ENCODE peak calls at places on chromosomes 13 and 19, in ten cellular contexts. J is breast epithelium, Z is heart right ventricle, E is cardiac muscle cell, Q is prostate gland, C is upper lobe of right lung, N is ovary, F is endodermal cell, Y is Peyer's patch, D is colonic mucosa. A is an unnamed sample. For H3K4me1, the result is how much of the 10 kb centered on the place peaks cover.

GRCh38 chr13:103277959-103278673 is 211.9 kb upstream of the SLC10A2 start:
- DNase-seq in J (no peak), Z (no peak), E (no peak), Q (no peak), C (no peak), N (no peak), F (no peak), Y (no peak), D (no peak), A (no peak)

GRCh38 chr13:33561627-33562026 is 256.3 kb upstream of the RFC3 start:
- DNase-seq in J (no peak), Z (no peak), E (no peak), Q (no peak), C (no peak), N (no peak), F (no peak), Y (no peak), D (no peak), A (no peak)

GRCh38 chr19:42466521-42467436 is 24.0 kb upstream of the CXCL17 start:
- DNase-seq in J (no peak), Z (no peak), E (no peak), Q (no peak), C (no peak), N (no peak), F (no peak), Y (no peak), D (no peak), A (no peak)

GRCh38 chr19:58356236-58356970 is 3.1 kb upstream of the A1BG start:
- DNase-seq in J (no peak), Z (no peak), E (no peak), Q (no peak), C (no peak), N (no peak), F (peak), Y (no peak), D (no peak), A (no peak)

GRCh38 chr13:75541287-75541686 is 3.6 kb upstream of the COMMD6 start:
- DNase-seq in J (no peak), Z (no peak), E (no peak), Q (no peak), C (no peak), N (no peak), F (no peak), Y (no peak), D (no peak), A (no peak)

GRCh38 chr13:109610517-109610916 is 175.9 kb downstream of the IRS2 start:
- DNase-seq in J (no peak), Z (peak), E (peak), Q (no peak), C (peak), N (peak), F (peak), Y (peak), D (peak), A (no peak)

GRCh38 chr19:19062454-19063182 is 1.2 kb upstream of the SLC25A42 start:
- DNase-seq in J (no peak), Z (no peak), E (no peak), Q (no peak), C (no peak), N (no peak), F (no peak), Y (no peak), D (no peak), A (no peak)

GRCh38 chr19:15337202-15337601 is 4.9 kb upstream of the BRD4 start:
- DNase-seq in J (no peak), Z (no peak), E (no peak), Q (no peak), C (no peak), N (no peak), F (no peak), Y (no peak), D (no peak), A (no peak)

GRCh38 chr19:42363614-42364346 is 26.3 kb downstream of the CNFN start:
- DNase-seq in J (no peak), Z (no peak), E (no peak), Q (no peak), C (no peak), N (no peak), F (no peak), Y (no peak), D (no peak), A (no peak)

GRCh38 chr13:43874512-43875092 is 4.9 kb downstream of the CCDC122 start:
- DNase-seq in J (no peak), Z (no peak), E (peak), Q (no peak), C (no peak), N (no peak), F (no peak), Y (no peak), D (no peak), A (no peak)

GRCh38 chr19:3407556-3408516 is 41.5 kb downstream of the NFIC start:
- DNase-seq in J (no peak), Z (peak), E (no peak), Q (peak), C (no peak), N (peak), F (no peak), Y (no peak), D (no peak), A (peak)

GRCh38 chr13:26785845-26786630 is 25.5 kb upstream of the GPR12 start:
- DNase-seq in J (no peak), Z (peak), E (no peak), Q (no peak), C (no peak), N (no peak), F (peak), Y (no peak), D (peak), A (peak)

GRCh38 chr19:29514525-29515232 is 11.1 kb upstream of the VSTM2B start:
- DNase-seq in J (no peak), Z (no peak), E (no peak), Q (no peak), C (no peak), N (no peak), F (no peak), Y (no peak), D (no peak), A (no peak)

GRCh38 chr19:8209111-8209964 is at the start of gene CERS4:
- DNase-seq in J (peak), Z (peak), E (peak), Q (peak), C (peak), N (peak), F (peak), Y (peak), D (peak), A (peak)

GRCh38 chr13:77733674-77734073 is 36.2 kb downstream of the SLAIN1 start:
- DNase-seq in J (no peak), Z (no peak), E (no peak), Q (no peak), C (no peak), N (no peak), F (no peak), Y (no peak), D (no peak), A (no peak)

GRCh38 chr19:15398501-15399233 is 19.1 kb upstream of the AKAP8 start:
- DNase-seq in J (no peak), Z (no peak), E (no peak), Q (no peak), C (no peak), N (no peak), F (peak), Y (no peak), D (no peak), A (no peak)

GRCh38 chr19:9309974-9310446 is 372 bp upstream of the ZNF699 start:
- DNase-seq in J (peak), Z (peak), E (peak), Q (peak), C (peak), N (peak), F (peak), Y (no peak), D (peak), A (peak)

GRCh38 chr19:6460099-6460884 is 700 bp upstream of the SLC25A23 start:
- DNase-seq in J (peak), Z (peak), E (peak), Q (peak), C (peak), N (peak), F (peak), Y (peak), D (peak), A (peak)

GRCh38 chr19:1126984-1127760 is 23.4 kb downstream of the GPX4 start:
- DNase-seq in J (no peak), Z (no peak), E (no peak), Q (no peak), C (no peak), N (no peak), F (no peak), Y (no peak), D (no peak), A (no peak)

GRCh38 chr19:6711605-6712004 is 8.8 kb downstream of the C3 start:
- DNase-seq in J (no peak), Z (no peak), E (no peak), Q (no peak), C (no peak), N (peak), F (no peak), Y (no peak), D (no peak), A (peak)

GRCh38 chr19:49011194-49011593 is 5.7 kb downstream of the LHB start:
- DNase-seq in J (no peak), Z (no peak), E (no peak), Q (no peak), C (no peak), N (no peak), F (no peak), Y (no peak), D (no peak), A (no peak)

GRCh38 chr13:36553501-36553900 is 120.3 kb upstream of the SERTM1 start:
- DNase-seq in J (no peak), Z (no peak), E (no peak), Q (no peak), C (no peak), N (no peak), F (no peak), Y (no peak), D (no peak), A (no peak)

GRCh38 chr13:72341904-72342303 is 385.5 kb downstream of the MZT1 start:
- DNase-seq in J (no peak), Z (no peak), E (no peak), Q (no peak), C (no peak), N (no peak), F (peak), Y (no peak), D (no peak), A (no peak)

GRCh38 chr19:49427855-49428546 is 2.8 kb downstream of the GFY start:
- DNase-seq in J (no peak), Z (no peak), E (no peak), Q (no peak), C (no peak), N (no peak), F (peak), Y (no peak), D (no peak), A (no peak)

GRCh38 chr19:16891696-16892382 is 3.0 kb downstream of the F2RL3 start:
- DNase-seq in J (no peak), Z (no peak), E (no peak), Q (no peak), C (no peak), N (no peak), F (no peak), Y (no peak), D (no peak), A (no peak)

GRCh38 chr19:16889429-16889882 is 657 bp downstream of the F2RL3 start:
- DNase-seq in J (no peak), Z (peak), E (no peak), Q (peak), C (no peak), N (no peak), F (no peak), Y (no peak), D (no peak), A (no peak)

GRCh38 chr19:16888629-16889371 is at the start of gene F2RL3:
- DNase-seq in J (no peak), Z (peak), E (peak), Q (no peak), C (peak), N (peak), F (no peak), Y (peak), D (peak), A (no peak)

GRCh38 chr19:16890461-16891184 is 1.8 kb downstream of the F2RL3 start:
- DNase-seq in J (no peak), Z (no peak), E (peak), Q (no peak), C (no peak), N (no peak), F (no peak), Y (no peak), D (no peak), A (no peak)

DNA sequence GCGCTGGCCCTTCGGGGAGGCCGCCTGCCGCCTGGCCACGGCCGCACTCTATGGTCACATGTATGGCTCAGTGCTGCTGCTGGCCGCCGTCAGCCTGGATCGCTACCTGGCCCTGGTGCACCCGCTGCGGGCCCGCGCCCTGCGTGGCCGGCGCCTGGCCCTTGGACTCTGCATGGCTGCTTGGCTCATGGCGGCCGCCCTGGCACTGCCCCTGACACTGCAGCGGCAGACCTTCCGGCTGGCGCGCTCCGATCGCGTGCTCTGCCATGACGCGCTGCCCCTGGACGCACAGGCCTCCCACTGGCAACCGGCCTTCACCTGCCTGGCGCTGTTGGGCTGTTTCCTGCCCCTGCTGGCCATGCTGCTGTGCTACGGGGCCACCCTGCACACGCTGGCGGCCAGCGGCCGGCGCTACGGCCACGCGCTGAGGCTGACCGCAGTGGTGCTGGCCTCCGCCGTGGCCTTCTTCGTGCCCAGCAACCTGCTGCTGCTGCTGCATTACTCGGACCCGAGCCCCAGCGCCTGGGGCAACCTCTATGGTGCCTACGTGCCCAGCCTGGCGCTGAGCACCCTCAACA is 1.2 kb downstream of the F2RL3 start:
- DNase-seq in J (no peak), Z (no peak), E (no peak), Q (no peak), C (no peak), N (no peak), F (no peak), Y (no peak), D (no peak), A (no peak)
- H3K27ac ChIP-seq in J (peak), Z (peak), E (peak), Q (no peak), C (peak), N (no peak), F (no peak), Y (peak), D (no peak), A (no peak)

GRCh38 chr19:38391911-38392464 is 3.5 kb downstream of the SPRED3 start:
- DNase-seq in J (no peak), Z (no peak), E (no peak), Q (no peak), C (no peak), N (no peak), F (no peak), Y (peak), D (no peak), A (no peak)

GRCh38 chr19:38387550-38388309 is at the start of gene GGN:
- DNase-seq in J (peak), Z (peak), E (peak), Q (peak), C (peak), N (peak), F (peak), Y (peak), D (peak), A (peak)

GRCh38 chr19:38389101-38389925 is 816 bp downstream of the SPRED3 start:
- DNase-seq in J (no peak), Z (no peak), E (peak), Q (no peak), C (no peak), N (no peak), F (peak), Y (peak), D (no peak), A (peak)

GRCh38 chr19:38388310-38389100 is at the start of gene SPRED3:
- DNase-seq in J (no peak), Z (no peak), E (peak), Q (peak), C (no peak), N (peak), F (no peak), Y (peak), D (no peak), A (peak)

GRCh38 chr19:38389957-38390924 is 1.7 kb downstream of the SPRED3 start:
- DNase-seq in J (no peak), Z (no peak), E (no peak), Q (no peak), C (no peak), N (no peak), F (peak), Y (peak), D (no peak), A (no peak)
- H3K4me3 ChIP-seq in J (no peak), Z (no peak), E (no peak), Q (no peak), C (no peak), N (no peak), F (peak), Y (no peak), D (no peak), A (no peak)

DNA sequence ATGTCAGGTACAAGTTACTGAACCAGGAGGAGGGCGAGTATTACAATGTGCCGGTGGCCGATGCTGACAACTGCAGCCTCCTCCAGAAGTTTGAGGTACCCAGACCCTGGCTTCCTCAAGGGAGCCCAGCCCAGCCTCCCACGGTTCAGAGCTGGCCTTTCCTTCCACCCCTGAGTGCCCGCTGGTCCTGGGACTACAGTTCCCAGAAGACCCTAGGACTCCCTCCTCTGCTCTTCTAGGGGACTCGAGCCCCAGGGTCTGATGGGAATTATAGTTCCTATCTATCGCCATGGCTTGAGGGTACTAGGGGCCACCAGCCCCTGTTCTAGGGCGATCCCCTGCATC is 11.0 kb downstream of the PRKCG start:
- DNase-seq in J (no peak), Z (no peak), E (no peak), Q (no peak), C (no peak), N (no peak), F (peak), Y (no peak), D (no peak), A (no peak)
- H3K4me1 ChIP-seq in J (under half), Z (under half), E (under half), Q (under half), C (under half), N (under half), F (under half), Y (under half), D (under half), A (under half)

DNA sequence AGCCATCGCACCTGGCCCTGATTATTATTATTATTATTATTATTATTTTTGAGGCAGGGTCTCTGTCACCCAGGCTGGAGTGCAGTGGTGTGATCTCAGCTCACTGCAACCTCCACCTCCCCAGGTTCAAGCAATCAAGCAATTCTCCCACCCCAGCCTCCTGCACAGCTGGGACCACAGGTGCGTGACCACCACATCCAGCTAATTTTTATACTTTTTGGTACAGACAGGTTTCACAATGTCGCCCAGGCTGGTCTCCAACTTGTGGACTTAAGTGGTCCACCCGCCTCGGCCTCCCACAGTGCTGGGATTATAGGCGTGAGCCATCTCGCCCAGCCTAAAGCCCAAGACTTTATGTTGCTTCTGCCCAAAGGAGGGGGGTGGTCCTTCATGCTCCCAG is 6.0 kb upstream of the AP1M2 start:
- DNase-seq in J (no peak), Z (no peak), E (no peak), Q (no peak), C (no peak), N (no peak), F (no peak), Y (no peak), D (no peak), A (no peak)
- H3K27ac ChIP-seq in J (peak), Z (peak), E (no peak), Q (no peak), C (peak), N (no peak), F (no peak), Y (no peak), D (no peak), A (no peak)

GRCh38 chr19:40026597-40026970 is 29.4 kb downstream of the ZNF780B start:
- DNase-seq in J (no peak), Z (no peak), E (no peak), Q (no peak), C (no peak), N (no peak), F (no peak), Y (no peak), D (no peak), A (no peak)
- H3K4me3 ChIP-seq in J (no peak), Z (no peak), E (no peak), Q (no peak), C (no peak), N (no peak), F (peak), Y (no peak), D (no peak), A (no peak)

GRCh38 chr19:5127710-5128109 is 158.8 kb downstream of the KDM4B start:
- DNase-seq in J (no peak), Z (no peak), E (no peak), Q (no peak), C (no peak), N (no peak), F (peak), Y (no peak), D (no peak), A (no peak)
- H3K4me1 ChIP-seq in J (under half), Z (under half), E (half or more), Q (under half), C (under half), N (under half), F (under half), Y (under half), D (under half), A (under half)

DNA sequence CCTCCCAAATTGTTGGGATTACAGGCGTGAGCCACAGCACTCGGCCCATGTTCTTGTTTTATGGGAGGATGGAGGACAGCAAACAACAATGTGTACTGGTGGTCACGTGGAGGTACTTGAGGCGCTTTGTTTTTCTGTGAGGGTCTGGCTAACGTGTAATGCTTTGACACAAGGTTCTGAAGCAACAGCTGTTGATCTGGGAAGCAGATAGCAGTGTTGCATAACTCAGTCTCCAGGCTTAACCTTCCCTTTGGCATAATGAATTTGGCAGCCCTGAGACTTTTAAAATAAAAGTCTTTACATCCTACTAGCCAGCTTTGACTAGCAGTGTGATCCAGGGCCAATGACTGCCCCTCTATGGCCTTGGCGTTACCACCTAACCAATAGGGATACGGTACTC is 6.9 kb upstream of the ZNF580 start:
- DNase-seq in J (no peak), Z (no peak), E (no peak), Q (no peak), C (no peak), N (no peak), F (no peak), Y (no peak), D (no peak), A (no peak)
- H3K27ac ChIP-seq in J (peak), Z (peak), E (no peak), Q (no peak), C (peak), N (no peak), F (no peak), Y (no peak), D (no peak), A (no peak)

GRCh38 chr13:93055233-93055632 is 171.4 kb upstream of the GPC6 start:
- DNase-seq in J (no peak), Z (no peak), E (no peak), Q (no peak), C (no peak), N (no peak), F (no peak), Y (no peak), D (no peak), A (no peak)
- H3K4me3 ChIP-seq in J (no peak), Z (no peak), E (no peak), Q (no peak), C (no peak), N (no peak), F (no peak), Y (no peak), D (no peak), A (no peak)

DNA sequence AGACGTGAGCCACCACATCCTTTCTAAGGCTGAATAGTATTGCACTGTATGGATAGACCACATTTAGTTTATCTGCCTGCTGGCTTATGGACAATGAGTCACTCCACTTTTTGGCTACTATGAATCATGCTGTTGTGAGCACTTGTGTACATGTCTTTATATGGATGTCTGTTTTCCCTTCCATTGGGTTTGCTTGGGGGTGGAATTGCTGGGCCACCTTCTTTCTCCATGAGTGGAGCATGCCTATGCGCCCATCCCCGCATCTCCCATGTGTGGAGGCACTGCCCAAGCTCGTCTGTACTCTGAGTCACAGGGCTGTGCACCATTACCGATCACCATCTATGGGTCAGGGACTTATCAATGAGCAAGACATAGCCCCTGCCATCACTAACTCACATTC is 127.2 kb upstream of the GJB6 start:
- DNase-seq in J (no peak), Z (no peak), E (no peak), Q (no peak), C (no peak), N (no peak), F (no peak), Y (no peak), D (no peak), A (no peak)
- H3K4me1 ChIP-seq in J (under half), Z (under half), E (under half), Q (under half), C (under half), N (under half), F (under half), Y (under half), D (under half), A (under half)

A was measured in aorta.